ENCODE peak calls at places on chromosomes 12 and 14, in nine cellular contexts. K is heart left ventricle; D is CD8-positive, alpha-beta T cell; J is fibroblast of pulmonary artery; W is endodermal cell; L is fibroblast of villous mesenchyme; G is ovary; E is hepatocyte; C is cardiac muscle cell. B is an unnamed sample.

GRCh38 chr14:87935895-87936294 is 57.1 kb downstream of the GALC start:
- DNase-seq in K (no peak), D (no peak), J (no peak), W (no peak), L (no peak), G (no peak), E (no peak), C (no peak), B (no peak)

GRCh38 chr12:5037795-5038357 is 5.8 kb upstream of the KCNA5 start:
- DNase-seq in K (no peak), D (no peak), J (no peak), W (no peak), L (no peak), G (no peak), E (no peak), C (no peak), B (no peak)

GRCh38 chr12:108720757-108721514 is 10.4 kb downstream of the CORO1C start:
- DNase-seq in K (no peak), D (no peak), J (peak; percentile 37), W (no peak), L (peak; percentile 64), G (no peak), E (no peak), C (no peak), B (no peak)

GRCh38 chr12:26821212-26821701 is 11.7 kb downstream of the ITPR2 start:
- DNase-seq in K (no peak), D (no peak), J (no peak), W (no peak), L (peak; percentile 54), G (no peak), E (no peak), C (no peak), B (no peak)

GRCh38 chr14:29654910-29655590 is 272.6 kb downstream of the PRKD1 start:
- DNase-seq in K (no peak), D (no peak), J (peak; percentile 74), W (no peak), L (peak; percentile 50), G (no peak), E (no peak), C (no peak), B (no peak)

GRCh38 chr12:132068250-132068649 is 75.9 kb downstream of the DDX51 start:
- DNase-seq in K (no peak), D (no peak), J (no peak), W (no peak), L (no peak), G (no peak), E (no peak), C (no peak), B (no peak)

GRCh38 chr12:48583728-48584127 is 13.9 kb upstream of the LALBA start:
- DNase-seq in K (no peak), D (no peak), J (no peak), W (no peak), L (no peak), G (no peak), E (no peak), C (no peak), B (no peak)

GRCh38 chr12:67534671-67535070 is 113.9 kb upstream of the DYRK2 start:
- DNase-seq in K (peak; percentile 59), D (no peak), J (peak; percentile 74), W (no peak), L (peak; percentile 60), G (peak; percentile 43), E (peak; percentile 22), C (no peak), B (no peak)

GRCh38 chr12:131869871-131870418 is 24.5 kb upstream of the ULK1 start:
- DNase-seq in K (no peak), D (no peak), J (peak; percentile 52), W (no peak), L (peak; percentile 57), G (no peak), E (no peak), C (no peak), B (no peak)

GRCh38 chr12:59317598-59317997 is 278.2 kb upstream of the SLC16A7 start:
- DNase-seq in K (no peak), D (no peak), J (no peak), W (peak; percentile 88), L (no peak), G (no peak), E (no peak), C (no peak), B (no peak)

GRCh38 chr12:124904306-124905098 is 9.9 kb downstream of the UBC start:
- DNase-seq in K (peak; percentile 93), D (no peak), J (peak; percentile 97), W (peak; percentile 86), L (peak; percentile 96), G (peak; percentile 94), E (peak; percentile 88), C (peak; percentile 51), B (no peak)

GRCh38 chr12:82687020-82687951 is 580 bp downstream of the TMTC2 start:
- DNase-seq in K (peak; percentile 35), D (peak; percentile 16), J (peak; percentile 21), W (peak; percentile 92), L (peak; percentile 18), G (peak; percentile 37), E (peak; percentile 67), C (peak; percentile 73), B (peak; percentile 80)

GRCh38 chr12:58774731-58775130 is 145.6 kb downstream of the LRIG3 start:
- DNase-seq in K (no peak), D (no peak), J (no peak), W (no peak), L (no peak), G (no peak), E (no peak), C (no peak), B (no peak)

GRCh38 chr12:68001486-68002466 is 12.5 kb downstream of the IFNG-AS1 start:
- DNase-seq in K (no peak), D (no peak), J (peak; percentile 14), W (no peak), L (peak; percentile 8), G (no peak), E (peak; percentile 23), C (peak; percentile 27), B (no peak)

GRCh38 chr12:104083769-104084475 is 19.6 kb downstream of the HCFC2 start:
- DNase-seq in K (no peak), D (no peak), J (no peak), W (no peak), L (no peak), G (no peak), E (no peak), C (no peak), B (peak; percentile 30)

DNA sequence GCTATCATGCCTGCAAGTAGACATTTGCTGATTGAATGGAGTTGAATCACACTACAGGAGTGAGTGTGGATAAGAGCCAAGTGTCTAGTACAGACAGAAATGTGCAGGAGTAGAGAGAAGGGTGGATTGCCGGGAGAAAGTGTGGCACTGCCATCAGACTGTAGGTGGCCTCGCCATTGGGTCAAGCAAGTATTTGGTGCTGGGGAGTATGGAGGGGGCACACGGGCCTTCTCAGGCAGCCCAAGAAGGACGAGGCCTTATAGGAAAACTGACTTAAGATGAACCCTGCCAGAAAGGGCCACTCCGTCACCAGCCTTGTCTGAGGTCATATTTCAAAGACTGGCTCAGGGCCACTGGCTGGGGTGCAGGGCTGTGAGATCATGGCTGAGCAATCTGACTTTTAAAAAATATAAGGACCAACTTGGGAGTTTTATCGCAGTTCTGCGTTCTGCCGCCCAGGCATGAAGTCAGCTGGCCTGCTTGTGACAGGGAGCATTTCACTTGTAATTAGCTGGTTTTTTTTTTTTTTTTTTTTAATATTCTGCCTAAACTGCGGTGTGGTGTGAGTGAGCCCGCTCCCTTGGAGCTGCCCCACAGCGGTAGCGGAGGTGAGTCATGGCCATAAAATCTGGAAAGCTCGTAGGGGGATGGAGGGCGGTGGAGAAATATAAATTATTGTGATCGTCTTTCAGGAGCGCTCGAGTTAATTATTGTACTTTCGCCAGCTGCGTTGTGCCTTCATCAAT is 231.7 kb downstream of the C12orf75 start:
- DNase-seq in K (peak; percentile 41), D (no peak), J (peak; percentile 90), W (peak; percentile 84), L (peak; percentile 75), G (peak; percentile 33), E (peak; percentile 31), C (peak; percentile 5), B (no peak)
- TF ChIP-seq CTCF in K (no peak), D (no peak), J (peak; percentile 7), W (peak; percentile 42), L (peak; percentile 16), G (no peak), E (no peak), C (no peak), B (no peak)

DNA sequence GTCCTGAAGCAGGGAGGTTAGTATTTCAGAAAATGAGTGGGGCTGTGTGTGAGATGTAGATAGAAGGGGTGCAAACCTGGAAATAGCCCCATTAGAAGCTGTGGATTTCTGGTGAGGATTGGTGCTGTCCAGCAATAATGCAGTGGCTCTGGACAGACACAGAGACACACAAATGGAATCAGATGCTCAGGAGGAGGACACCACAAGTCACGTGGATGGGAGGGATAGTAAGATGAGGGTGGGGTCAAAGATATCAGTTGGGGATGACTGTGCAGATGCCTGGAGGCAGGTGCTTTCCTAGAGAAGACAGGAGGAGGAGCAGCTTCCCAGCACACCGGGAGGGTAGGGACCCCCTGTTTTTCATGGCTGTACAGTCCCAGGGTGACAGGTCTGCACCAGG is 136.5 kb downstream of the PLXNC1 start:
- DNase-seq in K (no peak), D (no peak), J (no peak), W (peak; percentile 38), L (no peak), G (no peak), E (no peak), C (no peak), B (no peak)
- H3K4me3 ChIP-seq in K (no peak overlapping the region), D (no peak overlapping the region), J (no peak overlapping the region), W (no peak overlapping the region), L (no peak overlapping the region), G (no peak overlapping the region), E (no peak overlapping the region), C (no peak overlapping the region), B (no peak overlapping the region)

DNA sequence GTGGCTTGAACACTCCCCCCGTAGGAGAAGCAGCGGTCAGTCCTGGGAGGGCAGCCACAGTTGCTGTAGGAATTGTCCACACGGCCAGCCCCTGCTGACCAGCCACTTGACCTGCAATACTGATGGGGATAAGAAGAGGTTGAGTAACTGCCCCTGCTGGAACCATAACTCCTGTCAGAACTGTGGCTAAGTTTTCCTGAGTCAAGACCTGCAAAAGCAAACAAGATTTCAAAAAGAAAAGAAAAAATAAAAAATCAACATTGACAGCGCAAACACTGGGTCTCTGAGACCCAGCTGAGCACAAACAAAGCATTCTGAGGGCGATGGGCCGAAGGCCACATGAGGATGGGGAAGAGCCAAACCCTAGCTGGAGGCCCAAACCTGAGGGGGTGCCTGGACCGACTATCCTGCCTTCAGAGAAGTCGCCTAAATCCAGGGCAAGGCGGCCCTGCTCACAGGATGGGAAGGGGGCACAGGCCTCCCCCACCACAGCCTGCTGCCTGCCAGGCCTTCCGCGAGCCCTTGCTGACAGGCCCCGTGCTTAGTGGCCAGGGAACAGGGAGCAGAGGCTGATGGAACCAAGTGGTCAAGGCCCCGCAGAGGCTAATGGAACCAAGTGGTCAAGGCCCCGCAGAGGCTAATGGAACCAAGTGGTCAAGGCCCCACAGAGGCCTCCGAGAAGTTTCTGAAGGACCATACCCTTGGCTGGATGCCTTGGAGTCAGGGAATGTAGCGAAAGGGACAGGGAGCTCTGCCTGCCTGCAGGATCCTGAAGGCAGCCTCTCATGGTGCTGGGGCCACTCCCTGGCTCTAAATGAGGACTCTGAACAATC is 19.1 kb downstream of the POU6F1 start:
- DNase-seq in K (no peak), D (no peak), J (no peak), W (no peak), L (no peak), G (no peak), E (no peak), C (no peak), B (no peak)
- TF ChIP-seq CTCF in K (no peak), D (no peak), J (no peak), W (no peak), L (no peak), G (no peak), E (no peak), C (no peak), B (no peak)

GRCh38 chr12:49673446-49674317 is 33.5 kb downstream of the FMNL3 start:
- DNase-seq in K (peak; percentile 96), D (no peak), J (peak; percentile 98), W (peak; percentile 87), L (peak; percentile 97), G (peak; percentile 96), E (peak; percentile 92), C (peak; percentile 89), B (no peak)
- H3K4me3 ChIP-seq in K (no peak overlapping the region), D (no peak overlapping the region), J (no peak overlapping the region), W (peak overlapping the region; percentile 48), L (no peak overlapping the region), G (no peak overlapping the region), E (no peak overlapping the region), C (no peak overlapping the region), B (peak overlapping the region; percentile 1)

B was measured in GM06990.